ENCODE peak calls at places on chromosome 1, in eight cellular contexts. B is neural crest cell; L is naive thymus-derived CD8-positive, alpha-beta T cell; N is stimulated activated CD8-positive, alpha-beta memory T cell treated with anti-CD3 and anti-CD28 coated beads, Interleukin-2, amount 100 ng/mL, for 1 hour; I is cardiac fibroblast; P is tibial artery; W is HAP-1; Z is anterior cingulate cortex. A is an unnamed sample.
A peak's percentile ranks its signal among the peaks of the same experiment; 100 is the strongest.

GRCh38 chr1:37238376-37239224 is 204.3 kb upstream of the GRIK3 start:
- DNase-seq in B (no peak), N (no peak), W (no peak), I (no peak), P (no peak), L (no peak), Z (no peak), A (no peak)

GRCh38 chr1:166952002-166952746 is 23.2 kb downstream of the ILDR2 start:
- DNase-seq in N (no peak), P (no peak), L (no peak), Z (no peak), W (no peak), I (peak; percentile 29), B (no peak), A (peak; percentile 24)

GRCh38 chr1:93692001-93692400 is 10.4 kb upstream of the BCAR3 start:
- DNase-seq in Z (no peak), P (no peak), L (no peak), B (no peak), W (no peak), N (no peak), I (no peak), A (no peak)

GRCh38 chr1:72178266-72178665 is 104.1 kb downstream of the NEGR1 start:
- DNase-seq in P (no peak), Z (no peak), B (no peak), I (no peak), N (no peak), L (no peak), W (no peak), A (peak; percentile 62)

GRCh38 chr1:153566414-153567371 is 1.0 kb upstream of the S100A2 start:
- DNase-seq in N (peak; percentile 81), B (peak; percentile 40), W (no peak), P (peak; percentile 99), L (no peak), I (peak; percentile 99), Z (no peak), A (peak; percentile 100)

GRCh38 chr1:211892577-211892976 is 62.0 kb upstream of the LPGAT1 start:
- DNase-seq in I (no peak), N (no peak), P (no peak), Z (no peak), W (no peak), L (no peak), B (no peak), A (no peak)

GRCh38 chr1:26784886-26785285 is 2.9 kb upstream of the PIGV start:
- DNase-seq in B (no peak), W (no peak), L (no peak), N (no peak), P (no peak), Z (no peak), I (no peak), A (no peak)

GRCh38 chr1:95002657-95003432 is 69.9 kb downstream of the ALG14 start:
- DNase-seq in N (no peak), Z (no peak), L (no peak), I (peak; percentile 49), B (no peak), W (peak; percentile 77), P (no peak), A (peak; percentile 63)